ENCODE peak calls at places on chromosomes 11 and 22, in five cellular contexts. One of them, this sample, is unnamed.
A peak's percentile ranks its signal among the peaks of the same experiment; 100 is the strongest.

GRCh38 chr22:41910050-41910598 is 4.8 kb downstream of the SHISA8 start:
- DNase-seq in HCT116: no peak
- DNase-seq in body of pancreas: peak; percentile 47
- DNase-seq in upper lobe of left lung: peak; percentile 88
- DNase-seq in tibial nerve: no peak
- DNase-seq in this sample: no peak

GRCh38 chr11:72741429-72741833 is 10.8 kb downstream of the ARAP1 start:
- DNase-seq in body of pancreas: no peak
- DNase-seq in tibial nerve: no peak
- DNase-seq in HCT116: no peak
- DNase-seq in upper lobe of left lung: no peak
- DNase-seq in this sample: no peak

GRCh38 chr11:69122642-69123431 is 32.9 kb upstream of the SMIM38 start:
- DNase-seq in HCT116: peak; percentile 92
- DNase-seq in upper lobe of left lung: peak; percentile 88
- DNase-seq in body of pancreas: peak; percentile 80
- DNase-seq in tibial nerve: no peak
- DNase-seq in this sample: no peak

GRCh38 chr11:17036666-17037658 is 22.7 kb upstream of the PLEKHA7 start:
- DNase-seq in HCT116: peak; percentile 7
- DNase-seq in upper lobe of left lung: no peak
- DNase-seq in tibial nerve: no peak
- DNase-seq in body of pancreas: peak; percentile 75
- DNase-seq in this sample: no peak

GRCh38 chr11:33952805-33953204 is 60.9 kb upstream of the LMO2 start:
- DNase-seq in body of pancreas: no peak
- DNase-seq in tibial nerve: no peak
- DNase-seq in HCT116: no peak
- DNase-seq in upper lobe of left lung: no peak
- DNase-seq in this sample: no peak

GRCh38 chr22:50481440-50482106 is at the start of gene ADM2:
- DNase-seq in upper lobe of left lung: peak; percentile 93
- DNase-seq in HCT116: no peak
- DNase-seq in body of pancreas: peak; percentile 59
- DNase-seq in tibial nerve: no peak
- DNase-seq in this sample: no peak

GRCh38 chr11:12922980-12923507 is 86.1 kb upstream of the RASSF10 start:
- DNase-seq in upper lobe of left lung: no peak
- DNase-seq in HCT116: no peak
- DNase-seq in tibial nerve: no peak
- DNase-seq in body of pancreas: no peak
- DNase-seq in this sample: no peak

GRCh38 chr22:38338772-38339379 is 21.6 kb upstream of the CSNK1E start:
- DNase-seq in HCT116: no peak
- DNase-seq in tibial nerve: no peak
- DNase-seq in body of pancreas: no peak
- DNase-seq in upper lobe of left lung: no peak
- DNase-seq in this sample: no peak

GRCh38 chr11:57255618-57256017 is 18.6 kb upstream of the APLNR start:
- DNase-seq in tibial nerve: no peak
- DNase-seq in HCT116: no peak
- DNase-seq in upper lobe of left lung: no peak
- DNase-seq in body of pancreas: no peak
- DNase-seq in this sample: no peak

GRCh38 chr11:128469220-128469619 is 118.1 kb downstream of the ETS1 start:
- DNase-seq in upper lobe of left lung: no peak
- DNase-seq in tibial nerve: no peak
- DNase-seq in body of pancreas: no peak
- DNase-seq in HCT116: no peak
- DNase-seq in this sample: no peak

GRCh38 chr22:37784829-37785495 is 22.8 kb upstream of the GCAT start:
- DNase-seq in tibial nerve: no peak
- DNase-seq in HCT116: peak; percentile 74
- DNase-seq in upper lobe of left lung: no peak
- DNase-seq in body of pancreas: no peak
- DNase-seq in this sample: no peak

GRCh38 chr22:23784215-23784732 is 2.5 kb upstream of the SMARCB1 start:
- DNase-seq in upper lobe of left lung: no peak
- DNase-seq in body of pancreas: no peak
- DNase-seq in tibial nerve: no peak
- DNase-seq in HCT116: no peak
- DNase-seq in this sample: no peak

GRCh38 chr22:26642465-26643367 is 14.7 kb upstream of the MIAT start:
- DNase-seq in body of pancreas: no peak
- DNase-seq in HCT116: no peak
- DNase-seq in upper lobe of left lung: peak; percentile 58
- DNase-seq in tibial nerve: no peak
- DNase-seq in this sample: no peak

GRCh38 chr22:19579880-19580279 is 55.7 kb upstream of the CLDN5 start:
- DNase-seq in HCT116: no peak
- DNase-seq in tibial nerve: no peak
- DNase-seq in upper lobe of left lung: no peak
- DNase-seq in body of pancreas: no peak
- DNase-seq in this sample: no peak

DNA sequence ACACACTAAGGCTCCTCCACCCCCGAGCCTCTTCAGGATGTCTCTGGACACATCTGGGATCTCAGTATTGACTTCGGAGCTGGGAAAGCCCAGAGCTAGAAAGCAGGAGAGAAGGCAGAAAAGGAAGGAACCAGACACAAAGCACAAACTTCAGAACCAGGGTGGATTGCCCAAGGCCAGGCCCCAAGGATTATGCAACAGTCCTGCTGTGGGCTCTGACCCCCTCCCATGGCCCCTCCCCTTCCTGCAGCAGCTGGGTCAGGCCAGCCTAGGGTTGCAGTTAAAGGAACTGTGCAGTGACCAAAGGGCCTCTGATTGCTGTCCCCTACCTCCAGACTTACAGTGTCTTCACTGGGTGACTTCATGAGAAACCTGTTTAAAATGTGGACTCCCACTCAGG is 5.3 kb downstream of the KCNE3 start:
- DNase-seq in body of pancreas: peak; percentile 80
- DNase-seq in upper lobe of left lung: no peak
- DNase-seq in tibial nerve: peak; percentile 73
- DNase-seq in HCT116: no peak
- DNase-seq in this sample: peak; percentile 76
- TF ChIP-seq POLR2A in body of pancreas: peak; percentile 46
- TF ChIP-seq POLR2A in upper lobe of left lung: peak; percentile 21
- TF ChIP-seq POLR2A in tibial nerve: no peak
- TF ChIP-seq POLR2A in HCT116: no peak
- TF ChIP-seq POLR2A in this sample: no peak

DNA sequence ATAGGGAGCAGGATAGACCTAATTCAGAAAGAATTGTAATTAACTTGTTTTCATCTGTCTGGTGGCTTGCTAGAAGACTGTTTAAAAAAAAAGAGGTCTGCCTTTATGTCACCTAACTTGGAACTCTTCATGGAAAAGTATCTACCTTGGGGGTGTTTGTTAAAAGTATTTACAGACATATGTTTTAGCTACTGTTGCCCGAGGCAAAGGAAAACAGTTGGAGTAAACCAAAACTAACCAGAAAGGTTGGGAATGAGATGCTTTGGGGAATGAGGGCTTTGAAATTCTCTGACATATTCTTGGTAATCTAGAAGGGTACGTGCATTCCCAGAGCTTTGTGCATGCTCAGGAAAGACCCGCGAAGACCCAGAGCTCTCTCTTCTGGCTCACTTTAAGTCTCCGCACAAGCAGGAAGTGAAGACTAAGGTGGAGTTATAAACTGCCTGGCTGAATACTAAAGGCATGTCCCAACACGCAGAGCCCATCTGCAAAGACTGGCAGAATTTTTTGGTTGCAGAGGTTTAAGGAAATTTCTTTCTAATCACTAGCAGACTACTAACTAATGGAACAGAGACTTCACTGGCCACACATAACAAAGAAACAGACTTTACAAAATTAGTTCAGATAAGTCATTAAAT is 33.2 kb downstream of the HIKESHI start:
- DNase-seq in HCT116: no peak
- DNase-seq in upper lobe of left lung: no peak
- DNase-seq in body of pancreas: no peak
- DNase-seq in tibial nerve: no peak
- DNase-seq in this sample: no peak
- TF ChIP-seq CTCF in HCT116: no peak
- TF ChIP-seq CTCF in upper lobe of left lung: no peak
- TF ChIP-seq CTCF in body of pancreas: no peak
- TF ChIP-seq CTCF in tibial nerve: no peak
- TF ChIP-seq CTCF in this sample: no peak

GRCh38 chr11:74403607-74404006 is 5.4 kb upstream of the PGM2L1 start:
- DNase-seq in upper lobe of left lung: no peak
- DNase-seq in tibial nerve: no peak
- DNase-seq in body of pancreas: no peak
- DNase-seq in HCT116: no peak
- DNase-seq in this sample: no peak

GRCh38 chr11:74398244-74399159 is at the start of gene PGM2L1:
- DNase-seq in HCT116: peak; percentile 88
- DNase-seq in body of pancreas: peak; percentile 94
- DNase-seq in tibial nerve: peak; percentile 95
- DNase-seq in upper lobe of left lung: peak; percentile 96
- DNase-seq in this sample: peak; percentile 94

GRCh38 chr11:74397531-74398243 is 546 bp downstream of the PGM2L1 start:
- DNase-seq in body of pancreas: peak; percentile 32
- DNase-seq in HCT116: peak; percentile 48
- DNase-seq in upper lobe of left lung: peak; percentile 87
- DNase-seq in tibial nerve: no peak
- DNase-seq in this sample: no peak
- TF ChIP-seq POLR2A in body of pancreas: no peak
- TF ChIP-seq POLR2A in HCT116: no peak
- TF ChIP-seq POLR2A in upper lobe of left lung: no peak
- TF ChIP-seq POLR2A in tibial nerve: no peak
- TF ChIP-seq POLR2A in this sample: no peak

GRCh38 chr11:11148598-11148997 is 204.5 kb downstream of the CSNK2A3 start:
- DNase-seq in tibial nerve: no peak
- DNase-seq in body of pancreas: no peak
- DNase-seq in upper lobe of left lung: no peak
- DNase-seq in HCT116: no peak
- DNase-seq in this sample: no peak

GRCh38 chr11:11149671-11150459 is 203.2 kb downstream of the CSNK2A3 start:
- DNase-seq in HCT116: no peak
- DNase-seq in tibial nerve: no peak
- DNase-seq in body of pancreas: no peak
- DNase-seq in upper lobe of left lung: no peak
- DNase-seq in this sample: no peak

GRCh38 chr11:11146830-11147229 is 206.2 kb downstream of the CSNK2A3 start:
- DNase-seq in tibial nerve: no peak
- DNase-seq in upper lobe of left lung: no peak
- DNase-seq in body of pancreas: no peak
- DNase-seq in HCT116: no peak
- DNase-seq in this sample: no peak

GRCh38 chr11:11143849-11144248 is 209.2 kb downstream of the CSNK2A3 start:
- DNase-seq in HCT116: no peak
- DNase-seq in tibial nerve: no peak
- DNase-seq in body of pancreas: no peak
- DNase-seq in upper lobe of left lung: peak; percentile 19
- DNase-seq in this sample: no peak

DNA sequence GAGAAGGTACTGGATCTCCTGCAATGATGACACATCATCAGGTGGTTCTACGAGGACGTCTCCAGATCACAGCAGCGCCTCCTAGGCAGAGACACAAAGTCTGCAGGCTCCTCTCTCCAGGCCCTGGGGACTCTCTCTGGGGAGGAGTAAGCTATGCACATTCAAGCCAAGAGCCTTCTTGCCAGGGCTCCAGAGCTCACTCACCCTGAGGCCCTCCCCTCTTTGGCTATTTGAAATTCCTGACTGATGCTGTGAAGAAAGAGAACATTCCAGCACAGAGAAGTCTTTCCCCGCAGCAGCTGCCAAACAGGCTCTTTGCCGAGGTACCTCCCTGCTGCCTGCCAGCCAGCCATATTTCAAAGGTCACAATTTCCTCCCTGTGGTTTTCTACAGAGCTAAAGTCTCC is 204.9 kb downstream of the CSNK2A3 start:
- DNase-seq in upper lobe of left lung: no peak
- DNase-seq in body of pancreas: peak; percentile 41
- DNase-seq in tibial nerve: peak; percentile 63
- DNase-seq in HCT116: no peak
- DNase-seq in this sample: peak; percentile 88
- TF ChIP-seq CTCF in upper lobe of left lung: no peak
- TF ChIP-seq CTCF in body of pancreas: no peak
- TF ChIP-seq CTCF in tibial nerve: no peak
- TF ChIP-seq CTCF in HCT116: no peak
- TF ChIP-seq CTCF in this sample: no peak